ENCODE peak calls at places on chromosomes 6 and 20, in five cellular contexts. A is activated CD4-positive, alpha-beta T cell treated with anti-CD3 and anti-CD28 coated beads for 36 hours; K is GM04504; J is psoas muscle; Q is mucosa of descending colon. C is an unnamed sample.

GRCh38 chr6:108027594-108027993 is 46.9 kb downstream of the OSTM1 start:
- DNase-seq in J (no peak), Q (peak), A (no peak), K (no peak), C (peak)

GRCh38 chr20:12875510-12875909 is 133.3 kb upstream of the SPTLC3 start:
- DNase-seq in A (no peak), Q (no peak), K (no peak), J (no peak), C (no peak)

GRCh38 chr20:50292324-50293243 is 102.0 kb downstream of the CEBPB start:
- DNase-seq in Q (peak), K (peak), A (peak), J (peak), C (peak)

GRCh38 chr6:109292420-109292819 is 89.8 kb downstream of the CD164 start:
- DNase-seq in Q (peak), A (no peak), K (no peak), J (peak), C (no peak)

GRCh38 chr6:148771212-148771601 is 24.4 kb downstream of the UST start:
- DNase-seq in J (no peak), A (peak), Q (peak), K (no peak), C (peak)

GRCh38 chr20:5024103-5024502 is 22.8 kb upstream of the SLC23A2 start:
- DNase-seq in Q (no peak), K (no peak), A (no peak), J (no peak), C (no peak)

GRCh38 chr6:94341173-94341572 is 921.8 kb upstream of the EPHA7 start:
- DNase-seq in K (no peak), A (no peak), J (no peak), Q (no peak), C (no peak)

GRCh38 chr6:6131492-6132109 is 124.9 kb upstream of the NRN1 start:
- DNase-seq in Q (peak), A (peak), K (no peak), J (no peak), C (peak)

GRCh38 chr6:145960918-145961604 is 3.1 kb downstream of the SHPRH start:
- DNase-seq in A (no peak), Q (no peak), K (peak), J (no peak), C (no peak)